ENCODE peak calls at places on chromosomes 11 and 22, in seven cellular contexts. One of them, this sample, is unnamed.

GRCh38 chr11:6705905-6706535 is 22.9 kb upstream of the MRPL17 start:
- DNase-seq in heart left ventricle: no peak
- DNase-seq in AG04450: no peak
- DNase-seq in mesenchymal stem cell: peak
- DNase-seq in neuronal stem cell: peak
- DNase-seq in aorta: no peak
- DNase-seq in stomach: peak
- DNase-seq in this sample: no peak

GRCh38 chr11:47148903-47149535 is 27.7 kb downstream of the ARFGAP2 start:
- DNase-seq in heart left ventricle: peak
- DNase-seq in aorta: peak
- DNase-seq in mesenchymal stem cell: peak
- DNase-seq in neuronal stem cell: no peak
- DNase-seq in AG04450: no peak
- DNase-seq in stomach: peak
- DNase-seq in this sample: no peak

GRCh38 chr11:94297967-94298576 is 6.3 kb upstream of the IZUMO1R start:
- DNase-seq in neuronal stem cell: no peak
- DNase-seq in AG04450: no peak
- DNase-seq in aorta: no peak
- DNase-seq in stomach: no peak
- DNase-seq in heart left ventricle: no peak
- DNase-seq in mesenchymal stem cell: no peak
- DNase-seq in this sample: no peak

GRCh38 chr11:128247235-128247594 is 340.1 kb downstream of the ETS1 start:
- DNase-seq in AG04450: no peak
- DNase-seq in neuronal stem cell: no peak
- DNase-seq in mesenchymal stem cell: no peak
- DNase-seq in aorta: no peak
- DNase-seq in heart left ventricle: no peak
- DNase-seq in stomach: no peak
- DNase-seq in this sample: no peak

GRCh38 chr11:58636587-58636986 is 14.1 kb downstream of the CNTF start:
- DNase-seq in heart left ventricle: no peak
- DNase-seq in aorta: no peak
- DNase-seq in mesenchymal stem cell: no peak
- DNase-seq in neuronal stem cell: no peak
- DNase-seq in AG04450: no peak
- DNase-seq in stomach: no peak
- DNase-seq in this sample: no peak

GRCh38 chr11:73439002-73439843 is 63.0 kb downstream of the RELT start:
- DNase-seq in stomach: no peak
- DNase-seq in mesenchymal stem cell: no peak
- DNase-seq in neuronal stem cell: no peak
- DNase-seq in heart left ventricle: no peak
- DNase-seq in aorta: no peak
- DNase-seq in AG04450: no peak
- DNase-seq in this sample: no peak

GRCh38 chr22:23281053-23281405 is 100.7 kb downstream of the BCR start:
- DNase-seq in AG04450: no peak
- DNase-seq in neuronal stem cell: no peak
- DNase-seq in heart left ventricle: no peak
- DNase-seq in mesenchymal stem cell: no peak
- DNase-seq in stomach: no peak
- DNase-seq in aorta: no peak
- DNase-seq in this sample: no peak

GRCh38 chr11:102620858-102621561 is 4.1 kb downstream of the MMP20 start:
- DNase-seq in mesenchymal stem cell: peak
- DNase-seq in neuronal stem cell: no peak
- DNase-seq in aorta: peak
- DNase-seq in stomach: no peak
- DNase-seq in heart left ventricle: no peak
- DNase-seq in AG04450: peak
- DNase-seq in this sample: no peak

GRCh38 chr11:74179234-74180126 is 8.4 kb downstream of the PPME1 start:
- DNase-seq in neuronal stem cell: no peak
- DNase-seq in heart left ventricle: no peak
- DNase-seq in mesenchymal stem cell: peak
- DNase-seq in aorta: no peak
- DNase-seq in stomach: no peak
- DNase-seq in AG04450: no peak
- DNase-seq in this sample: no peak

GRCh38 chr11:128336203-128336602 is 251.2 kb downstream of the ETS1 start:
- DNase-seq in AG04450: no peak
- DNase-seq in stomach: peak
- DNase-seq in neuronal stem cell: no peak
- DNase-seq in heart left ventricle: peak
- DNase-seq in aorta: peak
- DNase-seq in mesenchymal stem cell: peak
- DNase-seq in this sample: no peak

GRCh38 chr11:132911186-132911585 is 621.1 kb downstream of the OPCML start:
- DNase-seq in neuronal stem cell: no peak
- DNase-seq in AG04450: peak
- DNase-seq in heart left ventricle: no peak
- DNase-seq in mesenchymal stem cell: peak
- DNase-seq in stomach: no peak
- DNase-seq in aorta: no peak
- DNase-seq in this sample: no peak

GRCh38 chr11:13118691-13119090 is 109.6 kb downstream of the RASSF10 start:
- DNase-seq in neuronal stem cell: no peak
- DNase-seq in mesenchymal stem cell: peak
- DNase-seq in AG04450: no peak
- DNase-seq in aorta: no peak
- DNase-seq in heart left ventricle: no peak
- DNase-seq in stomach: no peak
- DNase-seq in this sample: no peak
- H3K27ac ChIP-seq in neuronal stem cell: no peak
- H3K27ac ChIP-seq in mesenchymal stem cell: peak
- H3K27ac ChIP-seq in AG04450: peak
- H3K27ac ChIP-seq in aorta: no peak
- H3K27ac ChIP-seq in heart left ventricle: no peak
- H3K27ac ChIP-seq in stomach: no peak
- H3K27ac ChIP-seq in this sample: no peak

GRCh38 chr11:111560785-111561184 is 20.3 kb downstream of the LAYN start:
- DNase-seq in mesenchymal stem cell: no peak
- DNase-seq in neuronal stem cell: no peak
- DNase-seq in heart left ventricle: no peak
- DNase-seq in AG04450: no peak
- DNase-seq in aorta: no peak
- DNase-seq in stomach: no peak
- DNase-seq in this sample: no peak

GRCh38 chr11:111559791-111560190 is 19.3 kb downstream of the LAYN start:
- DNase-seq in AG04450: no peak
- DNase-seq in neuronal stem cell: no peak
- DNase-seq in aorta: no peak
- DNase-seq in heart left ventricle: no peak
- DNase-seq in stomach: no peak
- DNase-seq in mesenchymal stem cell: no peak
- DNase-seq in this sample: no peak

GRCh38 chr11:111554532-111554931 is 14.0 kb downstream of the LAYN start:
- DNase-seq in stomach: no peak
- DNase-seq in AG04450: no peak
- DNase-seq in heart left ventricle: no peak
- DNase-seq in mesenchymal stem cell: no peak
- DNase-seq in neuronal stem cell: no peak
- DNase-seq in aorta: no peak
- DNase-seq in this sample: no peak

GRCh38 chr11:111555255-111555654 is 14.7 kb downstream of the LAYN start:
- DNase-seq in AG04450: no peak
- DNase-seq in heart left ventricle: no peak
- DNase-seq in mesenchymal stem cell: no peak
- DNase-seq in neuronal stem cell: no peak
- DNase-seq in aorta: no peak
- DNase-seq in stomach: no peak
- DNase-seq in this sample: no peak

GRCh38 chr11:111557425-111558111 is 17.0 kb downstream of the LAYN start:
- DNase-seq in stomach: no peak
- DNase-seq in heart left ventricle: no peak
- DNase-seq in aorta: no peak
- DNase-seq in AG04450: peak
- DNase-seq in neuronal stem cell: no peak
- DNase-seq in mesenchymal stem cell: peak
- DNase-seq in this sample: no peak
- H3K4me3 ChIP-seq in stomach: no peak
- H3K4me3 ChIP-seq in heart left ventricle: no peak
- H3K4me3 ChIP-seq in aorta: no peak
- H3K4me3 ChIP-seq in AG04450: no peak
- H3K4me3 ChIP-seq in neuronal stem cell: no peak
- H3K4me3 ChIP-seq in mesenchymal stem cell: peak
- H3K4me3 ChIP-seq in this sample: no peak

GRCh38 chr11:38156495-38157146 is 1558.6 kb upstream of the RAG2 start:
- DNase-seq in AG04450: no peak
- DNase-seq in mesenchymal stem cell: no peak
- DNase-seq in neuronal stem cell: no peak
- DNase-seq in aorta: no peak
- DNase-seq in heart left ventricle: no peak
- DNase-seq in stomach: no peak
- DNase-seq in this sample: no peak
- H3K27ac ChIP-seq in AG04450: no peak
- H3K27ac ChIP-seq in mesenchymal stem cell: no peak
- H3K27ac ChIP-seq in neuronal stem cell: no peak
- H3K27ac ChIP-seq in aorta: no peak
- H3K27ac ChIP-seq in heart left ventricle: no peak
- H3K27ac ChIP-seq in stomach: no peak
- H3K27ac ChIP-seq in this sample: no peak

DNA sequence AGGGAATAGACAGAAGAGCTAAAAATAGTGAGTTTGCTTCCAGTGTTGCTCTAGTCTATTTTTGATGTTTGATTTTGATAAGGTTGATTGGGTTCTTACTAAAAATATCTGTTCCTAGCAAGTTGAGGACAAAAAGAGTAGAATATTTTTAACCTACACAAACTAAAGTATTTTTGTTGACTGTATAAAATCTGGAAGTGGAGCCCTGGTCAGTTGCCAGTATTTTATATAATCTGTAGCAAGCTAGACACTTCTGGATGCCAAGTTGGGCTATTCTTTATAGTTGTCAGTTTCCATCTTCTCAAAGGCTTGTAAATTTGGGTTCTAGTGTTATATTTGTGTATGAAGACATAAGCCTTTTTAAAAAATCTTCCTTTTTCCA is 56.6 kb downstream of the HSD17B12 start:
- DNase-seq in stomach: no peak
- DNase-seq in neuronal stem cell: no peak
- DNase-seq in AG04450: no peak
- DNase-seq in aorta: no peak
- DNase-seq in heart left ventricle: no peak
- DNase-seq in mesenchymal stem cell: no peak
- DNase-seq in this sample: no peak
- H3K4me3 ChIP-seq in stomach: no peak
- H3K4me3 ChIP-seq in neuronal stem cell: no peak
- H3K4me3 ChIP-seq in AG04450: no peak
- H3K4me3 ChIP-seq in aorta: peak
- H3K4me3 ChIP-seq in heart left ventricle: no peak
- H3K4me3 ChIP-seq in mesenchymal stem cell: peak
- H3K4me3 ChIP-seq in this sample: no peak

GRCh38 chr11:125062931-125063428 is at the start of gene SLC37A2:
- DNase-seq in AG04450: no peak
- DNase-seq in stomach: peak
- DNase-seq in aorta: peak
- DNase-seq in mesenchymal stem cell: peak
- DNase-seq in heart left ventricle: peak
- DNase-seq in neuronal stem cell: peak
- DNase-seq in this sample: peak
- H3K27ac ChIP-seq in AG04450: peak
- H3K27ac ChIP-seq in stomach: peak
- H3K27ac ChIP-seq in aorta: no peak
- H3K27ac ChIP-seq in mesenchymal stem cell: no peak
- H3K27ac ChIP-seq in heart left ventricle: peak
- H3K27ac ChIP-seq in neuronal stem cell: no peak
- H3K27ac ChIP-seq in this sample: peak

GRCh38 chr11:87430821-87431220 is 393.1 kb downstream of the TMEM135 start:
- DNase-seq in aorta: no peak
- DNase-seq in heart left ventricle: no peak
- DNase-seq in neuronal stem cell: no peak
- DNase-seq in mesenchymal stem cell: no peak
- DNase-seq in stomach: no peak
- DNase-seq in AG04450: no peak
- DNase-seq in this sample: no peak

GRCh38 chr11:87425943-87426342 is 388.2 kb downstream of the TMEM135 start:
- DNase-seq in mesenchymal stem cell: no peak
- DNase-seq in neuronal stem cell: no peak
- DNase-seq in aorta: no peak
- DNase-seq in stomach: no peak
- DNase-seq in AG04450: no peak
- DNase-seq in heart left ventricle: no peak
- DNase-seq in this sample: no peak

GRCh38 chr11:87425391-87425790 is 387.7 kb downstream of the TMEM135 start:
- DNase-seq in mesenchymal stem cell: no peak
- DNase-seq in stomach: no peak
- DNase-seq in aorta: no peak
- DNase-seq in AG04450: no peak
- DNase-seq in neuronal stem cell: no peak
- DNase-seq in heart left ventricle: no peak
- DNase-seq in this sample: no peak

GRCh38 chr11:87431386-87431785 is 393.7 kb downstream of the TMEM135 start:
- DNase-seq in aorta: no peak
- DNase-seq in heart left ventricle: no peak
- DNase-seq in AG04450: no peak
- DNase-seq in neuronal stem cell: no peak
- DNase-seq in stomach: no peak
- DNase-seq in mesenchymal stem cell: no peak
- DNase-seq in this sample: no peak

GRCh38 chr11:87428266-87428665 is 390.5 kb downstream of the TMEM135 start:
- DNase-seq in neuronal stem cell: no peak
- DNase-seq in mesenchymal stem cell: no peak
- DNase-seq in aorta: no peak
- DNase-seq in AG04450: no peak
- DNase-seq in stomach: no peak
- DNase-seq in heart left ventricle: no peak
- DNase-seq in this sample: no peak
- H3K4me3 ChIP-seq in neuronal stem cell: no peak
- H3K4me3 ChIP-seq in mesenchymal stem cell: no peak
- H3K4me3 ChIP-seq in aorta: no peak
- H3K4me3 ChIP-seq in AG04450: no peak
- H3K4me3 ChIP-seq in stomach: no peak
- H3K4me3 ChIP-seq in heart left ventricle: no peak
- H3K4me3 ChIP-seq in this sample: no peak